ENCODE peak calls at places on chromosome 16, in seven cellular contexts. N is ovary, J is HepG2, Y is gastrocnemius medialis, U is adrenal gland, B is IMR-90, L is endothelial cell of umbilical vein. G is an unnamed sample.

GRCh38 chr16:80852261-80852872 is 48.0 kb upstream of the CDYL2 start:
- DNase-seq in N (no peak), J (peak), Y (no peak), U (peak), B (peak), L (peak), G (no peak)

GRCh38 chr16:53089434-53090270 is 34.9 kb downstream of the CHD9 start:
- DNase-seq in N (no peak), J (peak), Y (peak), U (no peak), B (no peak), L (peak), G (no peak)

GRCh38 chr16:25092489-25092888 is 19.1 kb upstream of the LCMT1 start:
- DNase-seq in N (no peak), J (no peak), Y (no peak), U (no peak), B (no peak), L (no peak), G (no peak)

GRCh38 chr16:68629315-68629900 is 15.7 kb upstream of the CDH3 start:
- DNase-seq in N (no peak), J (no peak), Y (no peak), U (no peak), B (no peak), L (no peak), G (no peak)

GRCh38 chr16:28210979-28211505 is 723 bp downstream of the XPO6 start:
- DNase-seq in N (peak), J (peak), Y (peak), U (peak), B (peak), L (peak), G (peak)

GRCh38 chr16:22189473-22190168 is 16.5 kb upstream of the EEF2K start:
- DNase-seq in N (peak), J (no peak), Y (peak), U (peak), B (peak), L (peak), G (peak)

GRCh38 chr16:84931506-84931905 is 79.8 kb downstream of the ZDHHC7 start:
- DNase-seq in N (no peak), J (no peak), Y (no peak), U (no peak), B (peak), L (no peak), G (peak)

GRCh38 chr16:68900009-68900408 is 56.7 kb downstream of the TANGO6 start:
- DNase-seq in N (no peak), J (no peak), Y (no peak), U (no peak), B (no peak), L (no peak), G (no peak)

GRCh38 chr16:2856061-2856670 is 1.8 kb downstream of the PRSS22 start:
- DNase-seq in N (no peak), J (no peak), Y (no peak), U (peak), B (no peak), L (no peak), G (peak)

GRCh38 chr16:29182501-29182900 is 197.6 kb downstream of the LAT start:
- DNase-seq in N (no peak), J (no peak), Y (no peak), U (no peak), B (no peak), L (no peak), G (peak)

GRCh38 chr16:46906360-46907060 is 22.3 kb downstream of the GPT2 start:
- DNase-seq in N (no peak), J (no peak), Y (no peak), U (no peak), B (no peak), L (no peak), G (no peak)

GRCh38 chr16:3173892-3174617 is 13.9 kb upstream of the OR1F1 start:
- DNase-seq in N (no peak), J (peak), Y (no peak), U (no peak), B (no peak), L (no peak), G (peak)

GRCh38 chr16:9934723-9935508 is 247.3 kb downstream of the GRIN2A start:
- DNase-seq in N (peak), J (no peak), Y (no peak), U (no peak), B (no peak), L (no peak), G (no peak)

GRCh38 chr16:23182206-23182674 is 305 bp upstream of the SCNN1G start:
- DNase-seq in N (peak), J (peak), Y (peak), U (peak), B (peak), L (peak), G (peak)

GRCh38 chr16:67865318-67865717 is 7.5 kb upstream of the EDC4 start:
- DNase-seq in N (no peak), J (peak), Y (peak), U (peak), B (peak), L (peak), G (no peak)

GRCh38 chr16:27769561-27770222 is 219.7 kb downstream of the KATNIP start:
- DNase-seq in N (no peak), J (no peak), Y (no peak), U (no peak), B (peak), L (no peak), G (peak)

GRCh38 chr16:86909359-86910145 is 331.2 kb downstream of the FOXL1 start:
- DNase-seq in N (no peak), J (no peak), Y (no peak), U (no peak), B (no peak), L (no peak), G (peak)

GRCh38 chr16:47045023-47045422 is 71.5 kb upstream of the DNAJA2 start:
- DNase-seq in N (no peak), J (no peak), Y (no peak), U (no peak), B (no peak), L (no peak), G (no peak)

GRCh38 chr16:47574091-47575054 is 113.2 kb downstream of the PHKB start:
- DNase-seq in N (no peak), J (no peak), Y (peak), U (no peak), B (peak), L (no peak), G (no peak)

GRCh38 chr16:2194852-2195315 is 1.5 kb downstream of the CASKIN1 start:
- DNase-seq in N (no peak), J (peak), Y (peak), U (no peak), B (peak), L (peak), G (no peak)

GRCh38 chr16:75248142-75248535 is 3.3 kb downstream of the BCAR1 start:
- DNase-seq in N (no peak), J (no peak), Y (no peak), U (no peak), B (no peak), L (no peak), G (no peak)

GRCh38 chr16:84518804-84519341 is 14.4 kb upstream of the MEAK7 start:
- DNase-seq in N (no peak), J (no peak), Y (no peak), U (no peak), B (no peak), L (no peak), G (peak)

GRCh38 chr16:17251496-17251895 is 219.3 kb downstream of the XYLT1 start:
- DNase-seq in N (no peak), J (no peak), Y (no peak), U (no peak), B (no peak), L (no peak), G (no peak)

GRCh38 chr16:68259007-68259406 is 5.3 kb upstream of the SLC7A6 start:
- DNase-seq in N (no peak), J (no peak), Y (peak), U (no peak), B (no peak), L (no peak), G (no peak)

GRCh38 chr16:68636818-68637217 is 8.3 kb upstream of the CDH3 start:
- DNase-seq in N (no peak), J (no peak), Y (no peak), U (no peak), B (no peak), L (peak), G (no peak)

GRCh38 chr16:19114359-19115147 is 789 bp downstream of the ITPRIPL2 start:
- DNase-seq in N (peak), J (no peak), Y (peak), U (peak), B (peak), L (peak), G (peak)

GRCh38 chr16:24838554-24839266 is 7.1 kb upstream of the SLC5A11 start:
- DNase-seq in N (no peak), J (peak), Y (no peak), U (peak), B (peak), L (peak), G (no peak)

GRCh38 chr16:68227850-68228553 is 7.9 kb downstream of the ESRP2 start:
- DNase-seq in N (no peak), J (no peak), Y (peak), U (no peak), B (no peak), L (no peak), G (no peak)

GRCh38 chr16:81558444-81559175 is 114.0 kb downstream of the CMIP start:
- DNase-seq in N (no peak), J (peak), Y (no peak), U (no peak), B (no peak), L (no peak), G (no peak)

GRCh38 chr16:81987121-81987520 is 24.1 kb downstream of the SDR42E1 start:
- DNase-seq in N (no peak), J (no peak), Y (no peak), U (no peak), B (no peak), L (no peak), G (no peak)

GRCh38 chr16:53043986-53044571 is 8.6 kb downstream of the CHD9NB start:
- DNase-seq in N (no peak), J (peak), Y (no peak), U (no peak), B (no peak), L (no peak), G (no peak)

GRCh38 chr16:47847220-47847970 is 308.4 kb downstream of the ABCC12 start:
- DNase-seq in N (no peak), J (no peak), Y (no peak), U (no peak), B (peak), L (no peak), G (no peak)

GRCh38 chr16:82694239-82694874 is 67.6 kb downstream of the CDH13 start:
- DNase-seq in N (no peak), J (no peak), Y (no peak), U (no peak), B (peak), L (no peak), G (no peak)

GRCh38 chr16:49491736-49492089 is 118.1 kb downstream of the C16orf78 start:
- DNase-seq in N (peak), J (no peak), Y (no peak), U (peak), B (no peak), L (peak), G (peak)

GRCh38 chr16:55901756-55902155 is 26.6 kb upstream of the CES5A start:
- DNase-seq in N (no peak), J (no peak), Y (no peak), U (no peak), B (no peak), L (no peak), G (no peak)

GRCh38 chr16:66552288-66553143 is at the start of gene CKLF:
- DNase-seq in N (peak), J (peak), Y (peak), U (peak), B (peak), L (peak), G (peak)
- TF ChIP-seq POLR2A in N (peak), J (peak), Y (peak), U (peak), B (no peak), L (peak), G (peak)

GRCh38 chr16:88781140-88782077 is 3.6 kb downstream of the PIEZO1 start:
- DNase-seq in N (no peak), J (no peak), Y (no peak), U (no peak), B (no peak), L (no peak), G (peak)
- TF ChIP-seq POLR2A in N (no peak), J (peak), Y (no peak), U (no peak), B (no peak), L (no peak), G (no peak)

GRCh38 chr16:20734056-20734455 is 7.6 kb downstream of the THUMPD1 start:
- DNase-seq in N (no peak), J (no peak), Y (no peak), U (no peak), B (no peak), L (peak), G (no peak)
- TF ChIP-seq POLR2A in N (no peak), J (no peak), Y (no peak), U (no peak), B (no peak), L (no peak), G (no peak)

GRCh38 chr16:77190190-77190477 is 856 bp upstream of the MON1B start:
- DNase-seq in N (no peak), J (no peak), Y (no peak), U (no peak), B (no peak), L (no peak), G (no peak)

GRCh38 chr16:77191259-77191969 is 424 bp downstream of the MON1B start:
- DNase-seq in N (no peak), J (no peak), Y (no peak), U (peak), B (no peak), L (no peak), G (peak)

GRCh38 chr16:77193377-77193776 is 2.4 kb downstream of the MON1B start:
- DNase-seq in N (no peak), J (no peak), Y (no peak), U (no peak), B (no peak), L (no peak), G (peak)

GRCh38 chr16:77194295-77195231 is 3.6 kb downstream of the MON1B start:
- DNase-seq in N (no peak), J (no peak), Y (no peak), U (no peak), B (no peak), L (no peak), G (peak)

GRCh38 chr16:77190478-77191258 is at the start of gene MON1B:
- DNase-seq in N (peak), J (peak), Y (peak), U (peak), B (peak), L (peak), G (peak)
- TF ChIP-seq POLR2A in N (peak), J (peak), Y (peak), U (peak), B (peak), L (peak), G (peak)

DNA sequence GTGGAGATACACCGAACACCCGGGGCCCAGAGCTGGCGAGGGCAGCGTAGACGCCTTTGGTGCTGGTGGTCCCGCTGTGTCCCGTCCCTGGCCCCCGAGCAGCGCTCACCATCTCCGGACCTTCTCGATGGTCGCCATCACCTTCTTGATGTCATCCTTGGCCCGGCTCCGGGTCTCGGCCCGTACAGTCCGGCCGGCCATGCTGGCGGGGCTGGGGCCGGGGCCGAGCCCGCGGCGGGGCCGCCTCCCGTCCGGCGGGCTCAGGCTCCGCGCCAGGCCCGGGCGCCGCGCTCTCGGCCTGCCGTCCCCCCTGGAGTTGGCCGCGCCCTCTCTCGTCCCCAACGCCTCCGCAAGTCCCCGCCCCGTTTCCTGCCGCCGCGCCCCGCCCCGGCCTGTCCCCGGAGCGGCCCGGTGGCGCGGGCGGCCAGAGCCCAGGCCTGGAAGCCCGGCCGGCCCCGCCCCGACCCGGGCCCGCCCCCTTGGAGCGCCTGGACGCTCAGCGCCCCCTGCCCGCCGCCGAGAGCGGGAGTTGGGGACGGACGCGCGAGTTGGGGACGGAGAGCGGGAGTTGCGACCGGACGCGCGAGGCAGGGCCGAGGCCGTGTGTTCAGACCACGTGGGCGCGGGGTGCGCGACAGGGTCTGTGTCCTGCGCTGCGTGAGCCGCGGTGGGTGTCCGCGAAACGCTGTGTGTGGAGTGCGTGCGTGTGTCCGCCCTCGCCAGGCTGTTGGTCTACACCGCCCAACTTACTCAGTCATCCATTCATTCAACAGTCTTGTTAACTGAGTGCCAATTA is at the start of gene BCL7C:
- DNase-seq in N (peak), J (peak), Y (peak), U (peak), B (peak), L (peak), G (peak)
- TF ChIP-seq POLR2A in N (peak), J (peak), Y (peak), U (peak), B (peak), L (peak), G (peak)

GRCh38 chr16:70474320-70475053 is 20.1 kb downstream of the FCSK start:
- DNase-seq in N (no peak), J (no peak), Y (no peak), U (no peak), B (no peak), L (no peak), G (no peak)

GRCh38 chr16:70478169-70478568 is 23.8 kb downstream of the FCSK start:
- DNase-seq in N (no peak), J (no peak), Y (no peak), U (no peak), B (no peak), L (no peak), G (no peak)

GRCh38 chr16:70478912-70479341 is 24.5 kb downstream of the FCSK start:
- DNase-seq in N (no peak), J (no peak), Y (no peak), U (peak), B (no peak), L (peak), G (no peak)

GRCh38 chr16:70475054-70475871 is 20.9 kb downstream of the FCSK start:
- DNase-seq in N (no peak), J (no peak), Y (no peak), U (no peak), B (no peak), L (no peak), G (no peak)

GRCh38 chr16:70476272-70477020 is 22.1 kb downstream of the FCSK start:
- DNase-seq in N (no peak), J (no peak), Y (peak), U (no peak), B (peak), L (peak), G (no peak)
- TF ChIP-seq POLR2A in N (no peak), J (no peak), Y (no peak), U (no peak), B (no peak), L (no peak), G (no peak)

G was measured in spleen.